ENCODE peak calls at places on chromosomes 6 and 20, in four cellular contexts. One of them, this sample, is unnamed.

GRCh38 chr20:7610681-7611080 is 329.6 kb downstream of the HAO1 start:
- DNase-seq in nucleus accumbens: no peak
- DNase-seq in left cardiac atrium: no peak
- DNase-seq in small intestine: no peak
- DNase-seq in this sample: no peak

GRCh38 chr6:17987576-17988421 is at the start of gene KIF13A:
- DNase-seq in nucleus accumbens: peak
- DNase-seq in left cardiac atrium: peak
- DNase-seq in small intestine: peak
- DNase-seq in this sample: peak

GRCh38 chr6:9292975-9293374 is 857.6 kb upstream of the SLC35B3 start:
- DNase-seq in nucleus accumbens: no peak
- DNase-seq in left cardiac atrium: no peak
- DNase-seq in small intestine: no peak
- DNase-seq in this sample: no peak

GRCh38 chr20:4875578-4876067 is 125.7 kb downstream of the SLC23A2 start:
- DNase-seq in nucleus accumbens: no peak
- DNase-seq in left cardiac atrium: no peak
- DNase-seq in small intestine: peak
- DNase-seq in this sample: peak

GRCh38 chr6:128161839-128162238 is 261.0 kb upstream of the THEMIS start:
- DNase-seq in nucleus accumbens: no peak
- DNase-seq in left cardiac atrium: no peak
- DNase-seq in small intestine: no peak
- DNase-seq in this sample: no peak

GRCh38 chr6:35727206-35727934 is 9.5 kb upstream of the ARMC12 start:
- DNase-seq in nucleus accumbens: peak
- DNase-seq in left cardiac atrium: peak
- DNase-seq in small intestine: peak
- DNase-seq in this sample: peak

GRCh38 chr6:157215702-157216101 is 107.6 kb downstream of the TMEM242 start:
- DNase-seq in nucleus accumbens: no peak
- DNase-seq in left cardiac atrium: no peak
- DNase-seq in small intestine: no peak
- DNase-seq in this sample: no peak

GRCh38 chr6:76634695-76635094 is 562.2 kb upstream of the IMPG1 start:
- DNase-seq in nucleus accumbens: no peak
- DNase-seq in left cardiac atrium: no peak
- DNase-seq in small intestine: no peak
- DNase-seq in this sample: no peak

GRCh38 chr20:58719258-58719657 is 26.7 kb downstream of the NPEPL1 start:
- DNase-seq in nucleus accumbens: no peak
- DNase-seq in left cardiac atrium: no peak
- DNase-seq in small intestine: no peak
- DNase-seq in this sample: no peak

GRCh38 chr6:118669561-118669960 is 18.2 kb upstream of the CEP85L start:
- DNase-seq in nucleus accumbens: no peak
- DNase-seq in left cardiac atrium: no peak
- DNase-seq in small intestine: no peak
- DNase-seq in this sample: no peak

GRCh38 chr6:89596484-89596883 is 42.1 kb downstream of the LYRM2 start:
- DNase-seq in nucleus accumbens: no peak
- DNase-seq in left cardiac atrium: no peak
- DNase-seq in small intestine: no peak
- DNase-seq in this sample: no peak

GRCh38 chr20:43567477-43567876 is 8.7 kb downstream of the SGK2 start:
- DNase-seq in nucleus accumbens: no peak
- DNase-seq in left cardiac atrium: no peak
- DNase-seq in small intestine: no peak
- DNase-seq in this sample: peak

GRCh38 chr6:125784365-125784764 is 6.4 kb upstream of the NCOA7 start:
- DNase-seq in nucleus accumbens: no peak
- DNase-seq in left cardiac atrium: no peak
- DNase-seq in small intestine: no peak
- DNase-seq in this sample: no peak

GRCh38 chr20:25389381-25389857 is 1.2 kb downstream of the ABHD12 start:
- DNase-seq in nucleus accumbens: no peak
- DNase-seq in left cardiac atrium: no peak
- DNase-seq in small intestine: peak
- DNase-seq in this sample: no peak

GRCh38 chr6:36751091-36751490 is 53.5 kb downstream of the RAB44 start:
- DNase-seq in nucleus accumbens: no peak
- DNase-seq in left cardiac atrium: no peak
- DNase-seq in small intestine: no peak
- DNase-seq in this sample: no peak

GRCh38 chr6:77620290-77620882 is 32.5 kb upstream of the MEI4 start:
- DNase-seq in nucleus accumbens: no peak
- DNase-seq in left cardiac atrium: no peak
- DNase-seq in small intestine: peak
- DNase-seq in this sample: no peak

GRCh38 chr6:140857734-140858380 is 1274.9 kb upstream of the GJE1 start:
- DNase-seq in nucleus accumbens: no peak
- DNase-seq in left cardiac atrium: no peak
- DNase-seq in small intestine: peak
- DNase-seq in this sample: no peak

GRCh38 chr20:55386686-55387085 is 618.6 kb downstream of the CBLN4 start:
- DNase-seq in nucleus accumbens: no peak
- DNase-seq in left cardiac atrium: no peak
- DNase-seq in small intestine: no peak
- DNase-seq in this sample: no peak

GRCh38 chr20:19952392-19952791 is 64.8 kb upstream of the NAA20 start:
- DNase-seq in nucleus accumbens: no peak
- DNase-seq in left cardiac atrium: no peak
- DNase-seq in small intestine: no peak
- DNase-seq in this sample: no peak

GRCh38 chr6:65450451-65450850 is 256.6 kb downstream of the EYS start:
- DNase-seq in nucleus accumbens: no peak
- DNase-seq in left cardiac atrium: no peak
- DNase-seq in small intestine: no peak
- DNase-seq in this sample: no peak

GRCh38 chr6:134814076-134814709 is 135.7 kb downstream of the ALDH8A1 start:
- DNase-seq in nucleus accumbens: no peak
- DNase-seq in left cardiac atrium: no peak
- DNase-seq in small intestine: no peak
- DNase-seq in this sample: no peak